ENCODE peak calls at places on chromosomes 12 and 14, in seven cellular contexts. One of them, this sample, is unnamed.

GRCh38 chr12:501722-502447 is 42.1 kb downstream of the B4GALNT3 start:
- DNase-seq in mesenchymal stem cell: no peak
- DNase-seq in mesendoderm: peak; percentile 24
- DNase-seq in H1: no peak
- DNase-seq in IMR-90: no peak
- DNase-seq in trophoblast cell: no peak
- DNase-seq in neuronal stem cell: no peak
- DNase-seq in this sample: peak; percentile 68

GRCh38 chr14:52360831-52361230 is 46.7 kb downstream of the PTGER2 start:
- DNase-seq in H1: no peak
- DNase-seq in IMR-90: no peak
- DNase-seq in neuronal stem cell: no peak
- DNase-seq in mesendoderm: peak; percentile 73
- DNase-seq in trophoblast cell: no peak
- DNase-seq in mesenchymal stem cell: peak; percentile 57
- DNase-seq in this sample: no peak

GRCh38 chr14:22105643-22106042 is 432.0 kb upstream of the OR4E1 start:
- DNase-seq in neuronal stem cell: no peak
- DNase-seq in mesenchymal stem cell: no peak
- DNase-seq in trophoblast cell: no peak
- DNase-seq in mesendoderm: no peak
- DNase-seq in IMR-90: no peak
- DNase-seq in H1: no peak
- DNase-seq in this sample: no peak

GRCh38 chr12:61566183-61566582 is 694.0 kb upstream of the USP15 start:
- DNase-seq in IMR-90: no peak
- DNase-seq in mesendoderm: peak; percentile 1
- DNase-seq in trophoblast cell: no peak
- DNase-seq in mesenchymal stem cell: no peak
- DNase-seq in neuronal stem cell: no peak
- DNase-seq in H1: no peak
- DNase-seq in this sample: no peak

GRCh38 chr12:132140918-132141841 is 2.9 kb downstream of the DDX51 start:
- DNase-seq in mesendoderm: no peak
- DNase-seq in mesenchymal stem cell: no peak
- DNase-seq in H1: no peak
- DNase-seq in neuronal stem cell: no peak
- DNase-seq in trophoblast cell: no peak
- DNase-seq in IMR-90: no peak
- DNase-seq in this sample: no peak

GRCh38 chr12:76713130-76713529 is 50.8 kb upstream of the ZDHHC17 start:
- DNase-seq in trophoblast cell: no peak
- DNase-seq in H1: no peak
- DNase-seq in mesenchymal stem cell: peak; percentile 65
- DNase-seq in neuronal stem cell: no peak
- DNase-seq in mesendoderm: peak; percentile 76
- DNase-seq in IMR-90: no peak
- DNase-seq in this sample: peak; percentile 57

GRCh38 chr12:59626382-59626781 is 30.6 kb downstream of the SLC16A7 start:
- DNase-seq in H1: no peak
- DNase-seq in mesenchymal stem cell: peak; percentile 29
- DNase-seq in trophoblast cell: peak; percentile 0
- DNase-seq in IMR-90: peak; percentile 40
- DNase-seq in neuronal stem cell: no peak
- DNase-seq in mesendoderm: no peak
- DNase-seq in this sample: no peak

GRCh38 chr14:20164462-20164861 is 25.8 kb downstream of the OR4N5 start:
- DNase-seq in IMR-90: no peak
- DNase-seq in neuronal stem cell: no peak
- DNase-seq in mesendoderm: no peak
- DNase-seq in H1: no peak
- DNase-seq in trophoblast cell: no peak
- DNase-seq in mesenchymal stem cell: no peak
- DNase-seq in this sample: no peak

GRCh38 chr14:99574099-99574880 is 29.7 kb downstream of the CCDC85C start:
- DNase-seq in mesendoderm: peak; percentile 97
- DNase-seq in H1: no peak
- DNase-seq in mesenchymal stem cell: peak; percentile 50
- DNase-seq in IMR-90: peak; percentile 78
- DNase-seq in neuronal stem cell: peak; percentile 45
- DNase-seq in trophoblast cell: peak; percentile 88
- DNase-seq in this sample: peak; percentile 67

GRCh38 chr12:121982950-121983349 is 38.7 kb upstream of the BCL7A start:
- DNase-seq in H1: no peak
- DNase-seq in trophoblast cell: no peak
- DNase-seq in mesenchymal stem cell: no peak
- DNase-seq in mesendoderm: no peak
- DNase-seq in IMR-90: no peak
- DNase-seq in neuronal stem cell: no peak
- DNase-seq in this sample: no peak

GRCh38 chr12:108611884-108612415 is 14.1 kb upstream of the TMEM119 start:
- DNase-seq in H1: peak; percentile 89
- DNase-seq in mesenchymal stem cell: peak; percentile 91
- DNase-seq in IMR-90: peak; percentile 89
- DNase-seq in mesendoderm: peak; percentile 83
- DNase-seq in trophoblast cell: peak; percentile 45
- DNase-seq in neuronal stem cell: no peak
- DNase-seq in this sample: peak; percentile 84

GRCh38 chr12:62659457-62660295 is 193.1 kb downstream of the MON2 start:
- DNase-seq in neuronal stem cell: peak; percentile 48
- DNase-seq in mesendoderm: peak; percentile 95
- DNase-seq in trophoblast cell: no peak
- DNase-seq in H1: peak; percentile 56
- DNase-seq in mesenchymal stem cell: no peak
- DNase-seq in IMR-90: no peak
- DNase-seq in this sample: peak; percentile 80

GRCh38 chr12:62660763-62661162 is 194.1 kb downstream of the MON2 start:
- DNase-seq in IMR-90: peak; percentile 70
- DNase-seq in trophoblast cell: no peak
- DNase-seq in neuronal stem cell: no peak
- DNase-seq in H1: no peak
- DNase-seq in mesendoderm: no peak
- DNase-seq in mesenchymal stem cell: no peak
- DNase-seq in this sample: no peak

GRCh38 chr12:62657363-62657632 is 190.7 kb downstream of the MON2 start:
- DNase-seq in mesenchymal stem cell: no peak
- DNase-seq in H1: no peak
- DNase-seq in trophoblast cell: peak; percentile 13
- DNase-seq in neuronal stem cell: no peak
- DNase-seq in mesendoderm: no peak
- DNase-seq in IMR-90: no peak
- DNase-seq in this sample: no peak

GRCh38 chr12:62656576-62657362 is 190.1 kb downstream of the MON2 start:
- DNase-seq in mesendoderm: no peak
- DNase-seq in mesenchymal stem cell: no peak
- DNase-seq in trophoblast cell: no peak
- DNase-seq in H1: no peak
- DNase-seq in neuronal stem cell: no peak
- DNase-seq in IMR-90: no peak
- DNase-seq in this sample: peak; percentile 65

GRCh38 chr12:62658910-62659309 is 192.3 kb downstream of the MON2 start:
- DNase-seq in mesendoderm: peak; percentile 35
- DNase-seq in trophoblast cell: no peak
- DNase-seq in IMR-90: no peak
- DNase-seq in mesenchymal stem cell: no peak
- DNase-seq in neuronal stem cell: no peak
- DNase-seq in H1: no peak
- DNase-seq in this sample: no peak
- H4K8ac ChIP-seq in mesendoderm: no peak overlapping the region
- H4K8ac ChIP-seq in trophoblast cell: no peak overlapping the region
- H4K8ac ChIP-seq in IMR-90: no peak overlapping the region
- H4K8ac ChIP-seq in mesenchymal stem cell: no peak overlapping the region
- H4K8ac ChIP-seq in neuronal stem cell: no peak overlapping the region
- H4K8ac ChIP-seq in H1: no peak overlapping the region
- H4K8ac ChIP-seq in this sample: no peak overlapping the region

GRCh38 chr12:114500775-114501473 is 95.0 kb upstream of the TBX5 start:
- DNase-seq in trophoblast cell: no peak
- DNase-seq in mesendoderm: peak; percentile 13
- DNase-seq in IMR-90: no peak
- DNase-seq in neuronal stem cell: no peak
- DNase-seq in mesenchymal stem cell: no peak
- DNase-seq in H1: no peak
- DNase-seq in this sample: no peak

GRCh38 chr12:114504311-114504710 is 98.4 kb upstream of the TBX5 start:
- DNase-seq in neuronal stem cell: no peak
- DNase-seq in trophoblast cell: no peak
- DNase-seq in mesenchymal stem cell: no peak
- DNase-seq in IMR-90: peak; percentile 44
- DNase-seq in H1: no peak
- DNase-seq in mesendoderm: no peak
- DNase-seq in this sample: no peak

GRCh38 chr12:114501474-114501807 is 95.5 kb upstream of the TBX5 start:
- DNase-seq in mesendoderm: no peak
- DNase-seq in mesenchymal stem cell: no peak
- DNase-seq in IMR-90: no peak
- DNase-seq in neuronal stem cell: no peak
- DNase-seq in H1: no peak
- DNase-seq in trophoblast cell: no peak
- DNase-seq in this sample: no peak

GRCh38 chr12:114499338-114499737 is 93.4 kb upstream of the TBX5 start:
- DNase-seq in mesendoderm: no peak
- DNase-seq in H1: no peak
- DNase-seq in IMR-90: peak; percentile 74
- DNase-seq in trophoblast cell: no peak
- DNase-seq in neuronal stem cell: no peak
- DNase-seq in mesenchymal stem cell: no peak
- DNase-seq in this sample: no peak
- H4K8ac ChIP-seq in mesendoderm: no peak overlapping the region
- H4K8ac ChIP-seq in H1: no peak overlapping the region
- H4K8ac ChIP-seq in IMR-90: no peak overlapping the region
- H4K8ac ChIP-seq in trophoblast cell: no peak overlapping the region
- H4K8ac ChIP-seq in neuronal stem cell: no peak overlapping the region
- H4K8ac ChIP-seq in mesenchymal stem cell: no peak overlapping the region
- H4K8ac ChIP-seq in this sample: no peak overlapping the region

DNA sequence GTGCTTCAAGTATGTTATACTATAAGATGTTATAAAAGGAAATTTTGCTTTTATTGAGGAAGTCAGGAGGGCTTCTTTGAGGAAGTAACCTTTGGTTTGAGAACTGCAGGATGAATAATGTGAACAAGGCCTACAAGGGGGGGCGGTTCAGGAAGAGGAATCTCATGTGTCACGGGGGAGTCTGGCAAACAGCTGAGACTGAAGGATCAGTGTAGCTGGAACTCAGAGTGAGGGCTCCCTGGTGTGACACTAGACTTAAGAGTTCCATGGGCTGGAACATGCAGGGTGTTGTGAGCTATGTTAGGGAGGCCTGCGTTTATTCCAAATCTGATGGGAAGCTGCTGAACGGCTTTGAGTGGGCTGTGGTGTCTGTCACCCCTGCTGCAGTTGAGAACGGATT is 62.3 kb downstream of the UNC79 start:
- DNase-seq in IMR-90: no peak
- DNase-seq in neuronal stem cell: no peak
- DNase-seq in H1: no peak
- DNase-seq in mesenchymal stem cell: no peak
- DNase-seq in mesendoderm: peak; percentile 43
- DNase-seq in trophoblast cell: no peak
- DNase-seq in this sample: no peak
- H4K8ac ChIP-seq in IMR-90: no peak overlapping the region
- H4K8ac ChIP-seq in neuronal stem cell: no peak overlapping the region
- H4K8ac ChIP-seq in H1: no peak overlapping the region
- H4K8ac ChIP-seq in mesenchymal stem cell: no peak overlapping the region
- H4K8ac ChIP-seq in mesendoderm: no peak overlapping the region
- H4K8ac ChIP-seq in trophoblast cell: no peak overlapping the region
- H4K8ac ChIP-seq in this sample: no peak overlapping the region

GRCh38 chr12:65892905-65893304 is 68.6 kb downstream of the HMGA2 start:
- DNase-seq in neuronal stem cell: no peak
- DNase-seq in IMR-90: peak; percentile 87
- DNase-seq in H1: no peak
- DNase-seq in trophoblast cell: no peak
- DNase-seq in mesenchymal stem cell: peak; percentile 89
- DNase-seq in mesendoderm: no peak
- DNase-seq in this sample: no peak
- H4K8ac ChIP-seq in neuronal stem cell: no peak overlapping the region
- H4K8ac ChIP-seq in IMR-90: peak overlapping the region; percentile 76
- H4K8ac ChIP-seq in H1: no peak overlapping the region
- H4K8ac ChIP-seq in trophoblast cell: no peak overlapping the region
- H4K8ac ChIP-seq in mesenchymal stem cell: no peak overlapping the region
- H4K8ac ChIP-seq in mesendoderm: no peak overlapping the region
- H4K8ac ChIP-seq in this sample: no peak overlapping the region